ENCODE peak calls at places on chromosome 2, in seven cellular contexts. X, L, V, B, Y, A and F are unnamed samples.

GRCh38 chr2:115573756-115574155 is 1131.3 kb downstream of the DPP10 start:
- DNase-seq in Y (no peak), V (no peak), L (no peak), X (no peak), B (no peak), A (no peak), F (no peak)

GRCh38 chr2:30780776-30781330 is 26.4 kb downstream of the CAPN13 start:
- DNase-seq in B (peak), L (no peak), X (peak), V (no peak), A (no peak), Y (no peak), F (no peak)

GRCh38 chr2:176709541-176709951 is 440.3 kb downstream of the MTX2 start:
- DNase-seq in L (peak), V (no peak), X (no peak), Y (no peak), B (no peak), A (no peak), F (no peak)

GRCh38 chr2:1887915-1888314 is 143.6 kb upstream of the PXDN start:
- DNase-seq in Y (no peak), X (no peak), A (peak), B (no peak), L (peak), V (no peak), F (no peak)

GRCh38 chr2:36485521-36485920 is 112.4 kb downstream of the FEZ2 start:
- DNase-seq in X (no peak), L (no peak), B (no peak), Y (peak), A (peak), V (no peak), F (no peak)

GRCh38 chr2:165535443-165535842 is 65.9 kb downstream of the CSRNP3 start:
- DNase-seq in Y (no peak), A (no peak), V (no peak), L (no peak), B (no peak), X (no peak), F (no peak)

GRCh38 chr2:229160180-229160579 is 110.9 kb downstream of the PID1 start:
- DNase-seq in V (no peak), A (no peak), X (no peak), L (no peak), B (no peak), Y (no peak), F (no peak)

GRCh38 chr2:190413421-190413820 is 5.3 kb downstream of the MFSD6 start:
- DNase-seq in L (no peak), Y (no peak), B (no peak), A (no peak), X (no peak), V (no peak), F (no peak)

GRCh38 chr2:223019390-223019930 is 32.5 kb upstream of the KCNE4 start:
- DNase-seq in V (no peak), B (no peak), L (no peak), A (no peak), Y (no peak), X (no peak), F (no peak)

GRCh38 chr2:18411571-18411970 is 148.9 kb downstream of the RDH14 start:
- DNase-seq in L (no peak), X (no peak), V (no peak), Y (no peak), A (no peak), B (no peak), F (no peak)

GRCh38 chr2:41197781-41198180 is 745.9 kb upstream of the SLC8A1 start:
- DNase-seq in V (no peak), B (no peak), Y (no peak), A (no peak), L (peak), X (no peak), F (no peak)

GRCh38 chr2:113225505-113226259 is 51.9 kb downstream of the PSD4 start:
- DNase-seq in L (peak), B (no peak), V (peak), Y (peak), X (peak), A (peak), F (no peak)

GRCh38 chr2:100017633-100018032 is 124.8 kb downstream of the AFF3 start:
- DNase-seq in V (no peak), X (no peak), B (no peak), Y (peak), A (peak), L (no peak), F (no peak)

GRCh38 chr2:60861736-60862135 is 19.6 kb upstream of the REL start:
- DNase-seq in L (no peak), B (no peak), A (no peak), X (no peak), V (no peak), Y (no peak), F (no peak)

GRCh38 chr2:64888591-64889309 is 100.4 kb upstream of the SLC1A4 start:
- DNase-seq in A (peak), L (peak), Y (peak), X (peak), V (no peak), B (peak), F (peak)

GRCh38 chr2:15836134-15836941 is 104.0 kb upstream of the MYCN start:
- DNase-seq in L (no peak), Y (no peak), B (no peak), V (no peak), X (no peak), A (no peak), F (no peak)

GRCh38 chr2:239937866-239938640 is 87.1 kb downstream of the NDUFA10 start:
- DNase-seq in V (no peak), B (no peak), A (no peak), L (no peak), Y (no peak), X (peak), F (no peak)

GRCh38 chr2:38792751-38793150 is 14.7 kb downstream of the GEMIN6 start:
- DNase-seq in X (no peak), V (no peak), A (no peak), L (no peak), B (no peak), Y (no peak), F (peak)
- H3K18ac ChIP-seq in X (no peak), V (no peak), A (no peak), L (no peak), B (no peak), Y (no peak), F (no peak)

DNA sequence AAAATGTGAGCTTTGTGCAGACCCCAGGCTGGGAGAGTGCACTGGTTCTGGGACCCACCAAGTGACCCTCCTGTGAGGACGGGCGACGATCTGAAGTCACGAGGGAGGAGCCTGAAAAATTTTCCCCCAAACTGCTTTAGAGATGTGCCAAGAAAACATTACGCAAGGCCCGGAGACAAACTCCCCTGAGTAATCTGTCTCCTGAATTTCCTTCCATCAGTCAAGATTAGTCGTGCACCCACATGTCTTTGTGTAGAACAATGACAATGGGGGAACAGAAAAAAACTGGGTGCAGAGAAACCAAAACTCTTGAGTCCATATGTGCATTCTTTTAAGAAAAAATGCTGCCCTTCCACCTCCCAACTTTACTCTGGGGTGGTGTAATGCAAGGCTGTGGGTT is 12.6 kb upstream of the NCK2 start:
- DNase-seq in B (no peak), Y (no peak), A (no peak), V (no peak), X (no peak), L (no peak), F (no peak)
- H3K18ac ChIP-seq in B (no peak), Y (no peak), A (no peak), V (no peak), X (no peak), L (no peak), F (no peak)

DNA sequence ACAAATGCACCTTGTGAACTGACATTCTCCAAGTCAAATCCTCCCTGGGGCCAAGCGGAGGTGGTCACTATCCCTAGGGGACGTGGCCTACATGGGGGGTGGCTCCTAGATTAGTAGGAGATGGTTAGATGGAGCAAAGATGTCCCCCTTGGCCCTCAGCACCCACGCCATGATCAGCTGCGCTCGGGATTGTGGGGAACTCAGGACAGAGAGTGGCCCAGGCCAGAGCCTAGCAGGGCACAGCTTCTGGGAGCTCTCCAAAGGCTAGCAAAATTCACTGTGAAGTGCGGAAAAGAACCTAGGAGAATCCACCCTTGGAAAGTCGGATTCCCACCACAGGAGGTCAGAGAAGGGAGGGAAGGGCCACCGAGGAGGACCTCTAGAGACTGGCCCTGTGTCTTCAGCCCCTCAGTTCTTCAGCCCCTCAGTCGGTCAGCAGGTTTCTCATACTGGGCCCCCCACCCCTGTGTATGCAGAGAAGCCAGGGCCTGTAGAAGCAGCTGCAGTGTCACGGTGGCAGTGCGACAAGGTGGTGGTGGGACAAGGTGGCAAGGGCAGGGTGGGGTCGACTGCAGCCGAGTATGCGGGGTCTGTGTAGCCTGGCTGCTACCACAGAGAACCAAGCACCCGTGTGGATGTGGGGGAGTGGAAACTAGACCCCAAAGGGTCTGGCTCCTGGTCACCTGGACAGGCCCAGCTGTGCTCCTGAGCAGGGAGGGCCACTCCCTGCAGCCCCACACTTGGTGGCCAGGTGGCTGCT is 18.4 kb downstream of the GPR55 start:
- DNase-seq in L (no peak), A (no peak), V (no peak), Y (no peak), B (no peak), X (peak), F (no peak)
- H3K18ac ChIP-seq in L (no peak), A (no peak), V (no peak), Y (no peak), B (no peak), X (no peak), F (no peak)

GRCh38 chr2:38104598-38104997 is 28.6 kb upstream of the CYP1B1 start:
- DNase-seq in A (no peak), L (no peak), B (no peak), Y (no peak), X (no peak), V (no peak), F (no peak)
- H3K18ac ChIP-seq in A (no peak), L (no peak), B (no peak), Y (no peak), X (no peak), V (no peak), F (no peak)

GRCh38 chr2:181363164-181363563 is 94.0 kb upstream of the ITGA4 start:
- DNase-seq in Y (no peak), A (no peak), V (no peak), L (no peak), B (no peak), X (no peak), F (no peak)
- H3K18ac ChIP-seq in Y (no peak), A (no peak), V (no peak), L (no peak), B (no peak), X (no peak), F (no peak)